ENCODE peak calls at places on chromosomes 3 and 15, in eight cellular contexts. One of them, this sample, is unnamed.

GRCh38 chr15:78223396-78224023 is 10.9 kb downstream of the ACSBG1 start:
- DNase-seq in naive B cell: no peak
- DNase-seq in RPMI7951: no peak
- DNase-seq in activated naive CD8-positive, alpha-beta T cell treated with anti-CD3 and anti-CD28 coated beads, Interleukin-2, amount 50 U/mL, for 24 hours: no peak
- DNase-seq in progenitor cell of endocrine pancreas: no peak
- DNase-seq in PC-3: no peak
- DNase-seq in iris pigment epithelial cell: no peak
- DNase-seq in naive thymus-derived CD8-positive, alpha-beta T cell: no peak
- DNase-seq in this sample: no peak

GRCh38 chr3:115602194-115602593 is 21.1 kb upstream of the GAP43 start:
- DNase-seq in naive B cell: no peak
- DNase-seq in RPMI7951: no peak
- DNase-seq in activated naive CD8-positive, alpha-beta T cell treated with anti-CD3 and anti-CD28 coated beads, Interleukin-2, amount 50 U/mL, for 24 hours: no peak
- DNase-seq in progenitor cell of endocrine pancreas: no peak
- DNase-seq in PC-3: no peak
- DNase-seq in iris pigment epithelial cell: no peak
- DNase-seq in naive thymus-derived CD8-positive, alpha-beta T cell: no peak
- DNase-seq in this sample: no peak

GRCh38 chr3:48694610-48695051 is 8.9 kb upstream of the NCKIPSD start:
- DNase-seq in naive B cell: no peak
- DNase-seq in RPMI7951: peak
- DNase-seq in activated naive CD8-positive, alpha-beta T cell treated with anti-CD3 and anti-CD28 coated beads, Interleukin-2, amount 50 U/mL, for 24 hours: no peak
- DNase-seq in progenitor cell of endocrine pancreas: no peak
- DNase-seq in PC-3: peak
- DNase-seq in iris pigment epithelial cell: peak
- DNase-seq in naive thymus-derived CD8-positive, alpha-beta T cell: no peak
- DNase-seq in this sample: peak

GRCh38 chr15:57635300-57635944 is 43.7 kb downstream of the MYZAP start:
- DNase-seq in naive B cell: no peak
- DNase-seq in RPMI7951: no peak
- DNase-seq in activated naive CD8-positive, alpha-beta T cell treated with anti-CD3 and anti-CD28 coated beads, Interleukin-2, amount 50 U/mL, for 24 hours: no peak
- DNase-seq in progenitor cell of endocrine pancreas: no peak
- DNase-seq in PC-3: no peak
- DNase-seq in iris pigment epithelial cell: no peak
- DNase-seq in naive thymus-derived CD8-positive, alpha-beta T cell: no peak
- DNase-seq in this sample: no peak

GRCh38 chr15:41981373-41982132 is 9.2 kb upstream of the EHD4 start:
- DNase-seq in naive B cell: no peak
- DNase-seq in RPMI7951: peak
- DNase-seq in activated naive CD8-positive, alpha-beta T cell treated with anti-CD3 and anti-CD28 coated beads, Interleukin-2, amount 50 U/mL, for 24 hours: no peak
- DNase-seq in progenitor cell of endocrine pancreas: no peak
- DNase-seq in PC-3: no peak
- DNase-seq in iris pigment epithelial cell: no peak
- DNase-seq in naive thymus-derived CD8-positive, alpha-beta T cell: no peak
- DNase-seq in this sample: peak

GRCh38 chr15:68640791-68641331 is 62.1 kb downstream of the CORO2B start:
- DNase-seq in naive B cell: no peak
- DNase-seq in RPMI7951: no peak
- DNase-seq in activated naive CD8-positive, alpha-beta T cell treated with anti-CD3 and anti-CD28 coated beads, Interleukin-2, amount 50 U/mL, for 24 hours: no peak
- DNase-seq in progenitor cell of endocrine pancreas: no peak
- DNase-seq in PC-3: no peak
- DNase-seq in iris pigment epithelial cell: no peak
- DNase-seq in naive thymus-derived CD8-positive, alpha-beta T cell: no peak
- DNase-seq in this sample: no peak

GRCh38 chr3:155702745-155703581 is 41.9 kb downstream of the PLCH1 start:
- DNase-seq in naive B cell: no peak
- DNase-seq in RPMI7951: no peak
- DNase-seq in activated naive CD8-positive, alpha-beta T cell treated with anti-CD3 and anti-CD28 coated beads, Interleukin-2, amount 50 U/mL, for 24 hours: no peak
- DNase-seq in progenitor cell of endocrine pancreas: no peak
- DNase-seq in PC-3: peak
- DNase-seq in iris pigment epithelial cell: no peak
- DNase-seq in naive thymus-derived CD8-positive, alpha-beta T cell: no peak
- DNase-seq in this sample: no peak

GRCh38 chr3:171695476-171695875 is 114.8 kb downstream of the PLD1 start:
- DNase-seq in naive B cell: no peak
- DNase-seq in RPMI7951: no peak
- DNase-seq in activated naive CD8-positive, alpha-beta T cell treated with anti-CD3 and anti-CD28 coated beads, Interleukin-2, amount 50 U/mL, for 24 hours: no peak
- DNase-seq in progenitor cell of endocrine pancreas: no peak
- DNase-seq in PC-3: no peak
- DNase-seq in iris pigment epithelial cell: peak
- DNase-seq in naive thymus-derived CD8-positive, alpha-beta T cell: no peak
- DNase-seq in this sample: no peak

This sample was measured in EL.